ENCODE peak calls at places on chromosomes 12 and 14, in six cellular contexts. A, C, J, B, V and I are unnamed samples.

GRCh38 chr12:113224955-113225354 is 3.7 kb downstream of the TPCN1 start:
- DNase-seq in A (no peak), C (no peak), J (no peak), B (no peak), V (no peak), I (no peak)

GRCh38 chr12:51364026-51364425 is 17.5 kb upstream of the CELA1 start:
- DNase-seq in A (no peak), C (no peak), J (no peak), B (no peak), V (no peak), I (no peak)

GRCh38 chr12:52630609-52631200 is 12.3 kb upstream of the KRT73 start:
- DNase-seq in A (no peak), C (no peak), J (no peak), B (no peak), V (no peak), I (no peak)

GRCh38 chr14:31977001-31977556 is 100.0 kb upstream of the ARHGAP5 start:
- DNase-seq in A (no peak), C (no peak), J (no peak), B (no peak), V (no peak), I (no peak)

GRCh38 chr14:102215071-102215470 is 75.4 kb downstream of the WDR20 start:
- DNase-seq in A (no peak), C (no peak), J (no peak), B (no peak), V (no peak), I (no peak)

GRCh38 chr12:84910549-84911241 is 1.9 kb downstream of the SLC6A15 start:
- DNase-seq in A (no peak), C (no peak), J (no peak), B (no peak), V (no peak), I (no peak)

GRCh38 chr14:58887931-58888330 is 250.2 kb downstream of the DACT1 start:
- DNase-seq in A (no peak), C (no peak), J (no peak), B (no peak), V (no peak), I (no peak)

GRCh38 chr12:46841891-46842290 is 16.1 kb upstream of the SLC38A4 start:
- DNase-seq in A (no peak), C (no peak), J (no peak), B (no peak), V (no peak), I (no peak)

GRCh38 chr14:68748691-68749090 is 44.2 kb downstream of the ZFP36L1 start:
- DNase-seq in A (no peak), C (no peak), J (no peak), B (no peak), V (no peak), I (no peak)

GRCh38 chr14:102344485-102344884 is 18.2 kb downstream of the CINP start:
- DNase-seq in A (no peak), C (no peak), J (no peak), B (no peak), V (no peak), I (no peak)

GRCh38 chr12:132366341-132366861 is 37.0 kb upstream of the GALNT9 start:
- DNase-seq in A (no peak), C (no peak), J (no peak), B (no peak), V (no peak), I (no peak)

GRCh38 chr12:119227292-119227691 is 48.6 kb downstream of the HSPB8 start:
- DNase-seq in A (no peak), C (no peak), J (no peak), B (no peak), V (no peak), I (no peak)

GRCh38 chr12:46084666-46085631 is 94.6 kb upstream of the SCAF11 start:
- DNase-seq in A (no peak), C (no peak), J (no peak), B (no peak), V (no peak), I (no peak)

GRCh38 chr12:122126713-122127597 is 47.1 kb downstream of the IL31 start:
- DNase-seq in A (no peak), C (no peak), J (peak), B (no peak), V (no peak), I (no peak)

DNA sequence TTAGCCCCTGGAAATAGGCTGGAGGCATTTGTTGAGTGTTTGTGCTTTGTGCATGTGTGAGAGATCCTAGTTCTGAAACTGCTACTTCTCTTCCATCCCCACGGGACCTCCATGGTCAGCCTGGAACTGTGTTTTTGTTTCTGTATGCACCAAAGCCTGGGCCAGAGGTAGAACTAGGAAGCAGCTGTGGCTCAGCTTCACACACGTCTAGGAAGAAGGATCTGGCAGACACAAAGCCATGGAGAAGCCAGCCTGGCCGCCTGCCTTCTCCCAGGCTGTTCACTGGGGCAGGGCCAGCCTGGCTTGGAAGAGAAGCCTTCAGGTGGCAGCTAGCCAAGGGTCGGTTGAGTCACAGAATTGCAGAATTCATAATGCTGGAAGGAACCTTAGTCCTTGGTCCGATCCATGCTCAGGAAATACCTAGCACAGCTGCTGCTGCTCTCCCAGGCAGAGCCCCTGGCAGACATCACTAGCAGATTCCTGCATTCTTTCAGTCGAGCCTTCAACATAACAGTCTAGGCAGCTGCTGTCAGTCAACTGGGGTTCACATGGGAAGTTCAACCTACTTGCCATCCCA is 27.0 kb downstream of the RIN3 start:
- DNase-seq in A (no peak), C (no peak), J (no peak), B (no peak), V (no peak), I (no peak)
- TF ChIP-seq POLR2AphosphoS5 in A (no peak), C (no peak), J (no peak), B (no peak), V (no peak), I (no peak)

GRCh38 chr14:104581521-104581920 is 2.0 kb downstream of the C14orf180 start:
- DNase-seq in A (no peak), C (no peak), J (no peak), B (no peak), V (no peak), I (no peak)

GRCh38 chr14:104582005-104582404 is 2.4 kb downstream of the C14orf180 start:
- DNase-seq in A (no peak), C (no peak), J (no peak), B (peak), V (no peak), I (no peak)

GRCh38 chr14:104580961-104581360 is 1.4 kb downstream of the C14orf180 start:
- DNase-seq in A (no peak), C (no peak), J (no peak), B (no peak), V (no peak), I (no peak)

GRCh38 chr14:104583424-104584114 is 4.0 kb downstream of the C14orf180 start:
- DNase-seq in A (no peak), C (no peak), J (no peak), B (no peak), V (no peak), I (no peak)

GRCh38 chr14:104582649-104583048 is 3.1 kb downstream of the C14orf180 start:
- DNase-seq in A (no peak), C (no peak), J (no peak), B (peak), V (no peak), I (no peak)
- TF ChIP-seq TAF1 in A (no peak), C (no peak), J (no peak), B (no peak), V (no peak), I (no peak)

GRCh38 chr12:57276935-57277563 is 26.1 kb upstream of the STAC3 start:
- DNase-seq in A (no peak), C (no peak), J (peak), B (peak), V (no peak), I (no peak)

GRCh38 chr12:57278465-57279453 is 27.8 kb upstream of the STAC3 start:
- DNase-seq in A (no peak), C (no peak), J (no peak), B (no peak), V (no peak), I (no peak)

GRCh38 chr12:57280234-57281062 is 29.5 kb upstream of the STAC3 start:
- DNase-seq in A (peak), C (no peak), J (peak), B (peak), V (peak), I (peak)
- TF ChIP-seq POLR2A in A (no peak), C (no peak), J (no peak), B (peak), V (peak), I (peak)

GRCh38 chr12:54017845-54018607 is 9.2 kb downstream of the HOXC8 start:
- DNase-seq in A (peak), C (no peak), J (no peak), B (peak), V (peak), I (peak)
- TF ChIP-seq POLR2AphosphoS5 in A (no peak), C (no peak), J (no peak), B (peak), V (peak), I (peak)

GRCh38 chr12:80714055-80714454 is 2.7 kb upstream of the MYF5 start:
- DNase-seq in A (no peak), C (no peak), J (no peak), B (no peak), V (no peak), I (no peak)
- TF ChIP-seq TAF1 in A (no peak), C (no peak), J (no peak), B (no peak), V (no peak), I (no peak)